ENCODE peak calls at places on chromosomes 11 and 22, in five cellular contexts. One of them, this sample, is unnamed.

GRCh38 chr22:31753005-31753633 is 700 bp upstream of the DEPDC5 start:
- DNase-seq in H1: peak
- DNase-seq in HepG2: peak
- DNase-seq in K562: peak
- DNase-seq in GM12878: no peak
- DNase-seq in this sample: peak

GRCh38 chr11:76233936-76234703 is 27.8 kb upstream of the WNT11 start:
- DNase-seq in H1: no peak
- DNase-seq in HepG2: no peak
- DNase-seq in K562: peak
- DNase-seq in GM12878: peak
- DNase-seq in this sample: no peak

GRCh38 chr11:83521647-83522596 is 235.8 kb upstream of the CCDC90B start:
- DNase-seq in H1: no peak
- DNase-seq in HepG2: peak
- DNase-seq in K562: no peak
- DNase-seq in GM12878: no peak
- DNase-seq in this sample: peak

GRCh38 chr11:116207781-116208180 is 565.0 kb downstream of the BUD13 start:
- DNase-seq in H1: no peak
- DNase-seq in HepG2: no peak
- DNase-seq in K562: no peak
- DNase-seq in GM12878: no peak
- DNase-seq in this sample: no peak

GRCh38 chr22:36073476-36073875 is 44.9 kb upstream of the RBFOX2 start:
- DNase-seq in H1: no peak
- DNase-seq in HepG2: no peak
- DNase-seq in K562: no peak
- DNase-seq in GM12878: no peak
- DNase-seq in this sample: no peak

GRCh38 chr22:47316020-47316419 is 553.6 kb downstream of the TBC1D22A start:
- DNase-seq in H1: no peak
- DNase-seq in HepG2: no peak
- DNase-seq in K562: no peak
- DNase-seq in GM12878: no peak
- DNase-seq in this sample: no peak

GRCh38 chr11:68193018-68193417 is 20.1 kb downstream of the KMT5B start:
- DNase-seq in H1: no peak
- DNase-seq in HepG2: no peak
- DNase-seq in K562: no peak
- DNase-seq in GM12878: no peak
- DNase-seq in this sample: no peak

GRCh38 chr22:38554281-38554680 is 15.7 kb downstream of the DMC1 start:
- DNase-seq in H1: no peak
- DNase-seq in HepG2: no peak
- DNase-seq in K562: no peak
- DNase-seq in GM12878: no peak
- DNase-seq in this sample: no peak

GRCh38 chr22:36475341-36475740 is 6.1 kb downstream of the TXN2 start:
- DNase-seq in H1: no peak
- DNase-seq in HepG2: no peak
- DNase-seq in K562: no peak
- DNase-seq in GM12878: no peak
- DNase-seq in this sample: no peak

GRCh38 chr22:27480487-27480886 is 321.1 kb downstream of the MN1 start:
- DNase-seq in H1: peak
- DNase-seq in HepG2: peak
- DNase-seq in K562: no peak
- DNase-seq in GM12878: no peak
- DNase-seq in this sample: peak

GRCh38 chr22:36981247-36981775 is 37.9 kb downstream of the TST start:
- DNase-seq in H1: no peak
- DNase-seq in HepG2: no peak
- DNase-seq in K562: no peak
- DNase-seq in GM12878: no peak
- DNase-seq in this sample: no peak

GRCh38 chr22:45154383-45154782 is 9.3 kb upstream of the NUP50 start:
- DNase-seq in H1: no peak
- DNase-seq in HepG2: no peak
- DNase-seq in K562: no peak
- DNase-seq in GM12878: no peak
- DNase-seq in this sample: no peak

GRCh38 chr11:73072935-73073481 is 69.1 kb downstream of the FCHSD2 start:
- DNase-seq in H1: no peak
- DNase-seq in HepG2: no peak
- DNase-seq in K562: no peak
- DNase-seq in GM12878: peak
- DNase-seq in this sample: no peak

GRCh38 chr22:24437820-24438328 is 10.5 kb downstream of the ADORA2A start:
- DNase-seq in H1: no peak
- DNase-seq in HepG2: no peak
- DNase-seq in K562: no peak
- DNase-seq in GM12878: peak
- DNase-seq in this sample: no peak

GRCh38 chr22:20776624-20777405 is 2.9 kb downstream of the SERPIND1 start:
- DNase-seq in H1: no peak
- DNase-seq in HepG2: peak
- DNase-seq in K562: no peak
- DNase-seq in GM12878: no peak
- DNase-seq in this sample: no peak

GRCh38 chr11:129819237-129819636 is 3.6 kb downstream of the TMEM45B start:
- DNase-seq in H1: no peak
- DNase-seq in HepG2: no peak
- DNase-seq in K562: no peak
- DNase-seq in GM12878: no peak
- DNase-seq in this sample: no peak

GRCh38 chr11:32584921-32585320 is 1.3 kb downstream of the EIF3M start:
- DNase-seq in H1: no peak
- DNase-seq in HepG2: no peak
- DNase-seq in K562: no peak
- DNase-seq in GM12878: no peak
- DNase-seq in this sample: no peak
- TF ChIP-seq USF2 in H1: no peak
- TF ChIP-seq USF2 in HepG2: no peak
- TF ChIP-seq USF2 in K562: no peak
- TF ChIP-seq USF2 in GM12878: no peak
- TF ChIP-seq USF2 in this sample: no peak

GRCh38 chr11:24589064-24589463 is 92.2 kb downstream of the LUZP2 start:
- DNase-seq in H1: no peak
- DNase-seq in HepG2: no peak
- DNase-seq in K562: no peak
- DNase-seq in GM12878: no peak
- DNase-seq in this sample: no peak

GRCh38 chr11:24587655-24588054 is 90.8 kb downstream of the LUZP2 start:
- DNase-seq in H1: no peak
- DNase-seq in HepG2: no peak
- DNase-seq in K562: no peak
- DNase-seq in GM12878: no peak
- DNase-seq in this sample: no peak

GRCh38 chr11:24588075-24588474 is 91.2 kb downstream of the LUZP2 start:
- DNase-seq in H1: no peak
- DNase-seq in HepG2: no peak
- DNase-seq in K562: no peak
- DNase-seq in GM12878: no peak
- DNase-seq in this sample: no peak

GRCh38 chr11:24585192-24585591 is 88.3 kb downstream of the LUZP2 start:
- DNase-seq in H1: no peak
- DNase-seq in HepG2: no peak
- DNase-seq in K562: no peak
- DNase-seq in GM12878: no peak
- DNase-seq in this sample: no peak
- TF ChIP-seq ATF3 in H1: no peak
- TF ChIP-seq ATF3 in HepG2: no peak
- TF ChIP-seq ATF3 in K562: no peak
- TF ChIP-seq ATF3 in GM12878: no peak
- TF ChIP-seq ATF3 in this sample: no peak

GRCh38 chr11:32573228-32573627 is 10.4 kb upstream of the EIF3M start:
- DNase-seq in H1: no peak
- DNase-seq in HepG2: no peak
- DNase-seq in K562: no peak
- DNase-seq in GM12878: no peak
- DNase-seq in this sample: no peak

GRCh38 chr11:32576456-32576855 is 7.2 kb upstream of the EIF3M start:
- DNase-seq in H1: no peak
- DNase-seq in HepG2: no peak
- DNase-seq in K562: no peak
- DNase-seq in GM12878: no peak
- DNase-seq in this sample: no peak

GRCh38 chr11:32574446-32574845 is 9.2 kb upstream of the EIF3M start:
- DNase-seq in H1: no peak
- DNase-seq in HepG2: no peak
- DNase-seq in K562: no peak
- DNase-seq in GM12878: no peak
- DNase-seq in this sample: no peak

GRCh38 chr11:32571039-32571438 is 12.6 kb upstream of the EIF3M start:
- DNase-seq in H1: peak
- DNase-seq in HepG2: no peak
- DNase-seq in K562: no peak
- DNase-seq in GM12878: no peak
- DNase-seq in this sample: no peak

DNA sequence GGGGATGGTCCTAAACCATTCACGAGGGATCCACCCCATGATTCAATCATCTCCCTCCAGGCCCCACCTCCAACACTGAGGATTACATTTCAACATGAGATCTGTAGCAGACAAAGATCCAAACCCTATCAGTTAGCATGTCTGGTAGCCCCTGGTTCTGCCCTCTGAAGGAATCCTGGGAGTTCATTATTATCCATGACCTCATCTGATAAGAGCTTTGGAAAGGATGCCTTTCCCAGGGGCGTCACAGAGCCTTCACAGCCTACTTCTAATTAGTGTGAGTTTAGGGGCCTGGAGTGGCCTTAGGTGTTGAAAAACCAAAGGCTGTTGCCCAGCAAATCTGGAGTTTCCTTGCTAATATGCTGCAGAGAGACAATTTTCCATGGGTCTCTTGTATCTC is 8.6 kb upstream of the EIF3M start:
- DNase-seq in H1: no peak
- DNase-seq in HepG2: no peak
- DNase-seq in K562: no peak
- DNase-seq in GM12878: no peak
- DNase-seq in this sample: no peak
- TF ChIP-seq USF2 in H1: no peak
- TF ChIP-seq USF2 in HepG2: no peak
- TF ChIP-seq USF2 in K562: no peak
- TF ChIP-seq USF2 in GM12878: no peak
- TF ChIP-seq USF2 in this sample: no peak

GRCh38 chr11:93720522-93720921 is 20.8 kb downstream of the TAF1D start:
- DNase-seq in H1: no peak
- DNase-seq in HepG2: no peak
- DNase-seq in K562: no peak
- DNase-seq in GM12878: no peak
- DNase-seq in this sample: no peak

GRCh38 chr11:93717501-93717900 is 23.8 kb downstream of the TAF1D start:
- DNase-seq in H1: no peak
- DNase-seq in HepG2: no peak
- DNase-seq in K562: no peak
- DNase-seq in GM12878: no peak
- DNase-seq in this sample: no peak

GRCh38 chr11:93715797-93716396 is 25.4 kb downstream of the TAF1D start:
- DNase-seq in H1: no peak
- DNase-seq in HepG2: no peak
- DNase-seq in K562: no peak
- DNase-seq in GM12878: no peak
- DNase-seq in this sample: no peak

GRCh38 chr11:93719310-93719709 is 22.0 kb downstream of the TAF1D start:
- DNase-seq in H1: no peak
- DNase-seq in HepG2: no peak
- DNase-seq in K562: no peak
- DNase-seq in GM12878: no peak
- DNase-seq in this sample: no peak

GRCh38 chr11:93718057-93718563 is 23.2 kb downstream of the TAF1D start:
- DNase-seq in H1: no peak
- DNase-seq in HepG2: no peak
- DNase-seq in K562: no peak
- DNase-seq in GM12878: peak
- DNase-seq in this sample: no peak
- TF ChIP-seq ATF3 in H1: no peak
- TF ChIP-seq ATF3 in HepG2: no peak
- TF ChIP-seq ATF3 in K562: peak
- TF ChIP-seq ATF3 in GM12878: no peak
- TF ChIP-seq ATF3 in this sample: no peak

This sample was measured in WTC11.